ENCODE peak calls at places on chromosomes 12 and 14, in ten cellular contexts. One of them, this sample, is unnamed.

GRCh38 chr12:27969011-27969900 is 3.3 kb downstream of the PTHLH start:
- DNase-seq in AG10803: no peak
- DNase-seq in effector CD8-positive, alpha-beta T cell: no peak
- DNase-seq in GM03348: peak; percentile 52
- DNase-seq in cardiac fibroblast: peak; percentile 49
- DNase-seq in AG04450: no peak
- DNase-seq in amniotic stem cell: no peak
- DNase-seq in lung: no peak
- DNase-seq in fibroblast of pulmonary artery: no peak
- DNase-seq in C1 segment of cervical spinal cord: peak; percentile 16
- DNase-seq in this sample: peak; percentile 34

GRCh38 chr14:50520947-50521815 is 11.2 kb downstream of the MAP4K5 start:
- DNase-seq in fibroblast of pulmonary artery: peak; percentile 62
- DNase-seq in AG04450: peak; percentile 54
- DNase-seq in cardiac fibroblast: peak; percentile 92
- DNase-seq in amniotic stem cell: peak; percentile 65
- DNase-seq in C1 segment of cervical spinal cord: no peak
- DNase-seq in AG10803: peak; percentile 74
- DNase-seq in GM03348: peak; percentile 72
- DNase-seq in effector CD8-positive, alpha-beta T cell: no peak
- DNase-seq in lung: no peak
- DNase-seq in this sample: peak; percentile 95

GRCh38 chr14:60189923-60190840 is 25.0 kb upstream of the DHRS7 start:
- DNase-seq in cardiac fibroblast: no peak
- DNase-seq in lung: no peak
- DNase-seq in amniotic stem cell: no peak
- DNase-seq in effector CD8-positive, alpha-beta T cell: no peak
- DNase-seq in fibroblast of pulmonary artery: no peak
- DNase-seq in AG04450: no peak
- DNase-seq in AG10803: peak; percentile 28
- DNase-seq in GM03348: peak; percentile 25
- DNase-seq in C1 segment of cervical spinal cord: no peak
- DNase-seq in this sample: no peak

GRCh38 chr12:47757840-47758583 is 668 bp downstream of the RAPGEF3 start:
- DNase-seq in GM03348: no peak
- DNase-seq in AG04450: no peak
- DNase-seq in AG10803: no peak
- DNase-seq in effector CD8-positive, alpha-beta T cell: no peak
- DNase-seq in C1 segment of cervical spinal cord: peak; percentile 64
- DNase-seq in lung: no peak
- DNase-seq in cardiac fibroblast: no peak
- DNase-seq in amniotic stem cell: no peak
- DNase-seq in fibroblast of pulmonary artery: no peak
- DNase-seq in this sample: no peak

GRCh38 chr12:53198470-53199110 is 8.5 kb downstream of the ITGB7 start:
- DNase-seq in effector CD8-positive, alpha-beta T cell: no peak
- DNase-seq in lung: no peak
- DNase-seq in AG10803: no peak
- DNase-seq in cardiac fibroblast: no peak
- DNase-seq in amniotic stem cell: no peak
- DNase-seq in AG04450: no peak
- DNase-seq in fibroblast of pulmonary artery: no peak
- DNase-seq in GM03348: no peak
- DNase-seq in C1 segment of cervical spinal cord: no peak
- DNase-seq in this sample: no peak

GRCh38 chr14:93032301-93032929 is 83.3 kb downstream of the ITPK1 start:
- DNase-seq in AG10803: peak; percentile 56
- DNase-seq in amniotic stem cell: no peak
- DNase-seq in AG04450: no peak
- DNase-seq in C1 segment of cervical spinal cord: no peak
- DNase-seq in effector CD8-positive, alpha-beta T cell: no peak
- DNase-seq in GM03348: no peak
- DNase-seq in cardiac fibroblast: peak; percentile 52
- DNase-seq in fibroblast of pulmonary artery: no peak
- DNase-seq in lung: no peak
- DNase-seq in this sample: no peak

GRCh38 chr14:59282366-59282765 is 93.9 kb downstream of the DAAM1 start:
- DNase-seq in fibroblast of pulmonary artery: peak; percentile 66
- DNase-seq in AG04450: no peak
- DNase-seq in amniotic stem cell: no peak
- DNase-seq in GM03348: peak; percentile 28
- DNase-seq in C1 segment of cervical spinal cord: no peak
- DNase-seq in lung: no peak
- DNase-seq in cardiac fibroblast: peak; percentile 86
- DNase-seq in effector CD8-positive, alpha-beta T cell: no peak
- DNase-seq in AG10803: peak; percentile 73
- DNase-seq in this sample: peak; percentile 89

GRCh38 chr14:33359288-33359881 is 420.7 kb downstream of the NPAS3 start:
- DNase-seq in amniotic stem cell: no peak
- DNase-seq in GM03348: no peak
- DNase-seq in cardiac fibroblast: no peak
- DNase-seq in effector CD8-positive, alpha-beta T cell: no peak
- DNase-seq in AG10803: no peak
- DNase-seq in C1 segment of cervical spinal cord: no peak
- DNase-seq in lung: no peak
- DNase-seq in AG04450: no peak
- DNase-seq in fibroblast of pulmonary artery: no peak
- DNase-seq in this sample: no peak

GRCh38 chr12:27163894-27164293 is 80.2 kb upstream of the STK38L start:
- DNase-seq in AG10803: no peak
- DNase-seq in AG04450: no peak
- DNase-seq in cardiac fibroblast: no peak
- DNase-seq in lung: no peak
- DNase-seq in amniotic stem cell: no peak
- DNase-seq in GM03348: no peak
- DNase-seq in fibroblast of pulmonary artery: no peak
- DNase-seq in C1 segment of cervical spinal cord: no peak
- DNase-seq in effector CD8-positive, alpha-beta T cell: no peak
- DNase-seq in this sample: no peak

GRCh38 chr12:51887476-51888315 is at the start of gene ANKRD33:
- DNase-seq in effector CD8-positive, alpha-beta T cell: no peak
- DNase-seq in fibroblast of pulmonary artery: no peak
- DNase-seq in cardiac fibroblast: no peak
- DNase-seq in amniotic stem cell: no peak
- DNase-seq in lung: no peak
- DNase-seq in AG04450: no peak
- DNase-seq in C1 segment of cervical spinal cord: no peak
- DNase-seq in GM03348: no peak
- DNase-seq in AG10803: no peak
- DNase-seq in this sample: peak; percentile 34

GRCh38 chr12:45893240-45893639 is 97.1 kb downstream of the SCAF11 start:
- DNase-seq in lung: no peak
- DNase-seq in cardiac fibroblast: peak; percentile 40
- DNase-seq in GM03348: no peak
- DNase-seq in AG10803: peak; percentile 13
- DNase-seq in C1 segment of cervical spinal cord: no peak
- DNase-seq in effector CD8-positive, alpha-beta T cell: no peak
- DNase-seq in amniotic stem cell: no peak
- DNase-seq in AG04450: no peak
- DNase-seq in fibroblast of pulmonary artery: peak; percentile 18
- DNase-seq in this sample: no peak

GRCh38 chr12:125186471-125187147 is 121.4 kb downstream of the AACS start:
- DNase-seq in fibroblast of pulmonary artery: no peak
- DNase-seq in C1 segment of cervical spinal cord: no peak
- DNase-seq in AG10803: no peak
- DNase-seq in lung: no peak
- DNase-seq in amniotic stem cell: no peak
- DNase-seq in effector CD8-positive, alpha-beta T cell: no peak
- DNase-seq in AG04450: no peak
- DNase-seq in GM03348: peak; percentile 62
- DNase-seq in cardiac fibroblast: peak; percentile 21
- DNase-seq in this sample: peak; percentile 41

GRCh38 chr14:73386342-73386741 is 72.0 kb downstream of the NUMB start:
- DNase-seq in AG04450: no peak
- DNase-seq in fibroblast of pulmonary artery: no peak
- DNase-seq in lung: no peak
- DNase-seq in cardiac fibroblast: no peak
- DNase-seq in AG10803: no peak
- DNase-seq in effector CD8-positive, alpha-beta T cell: no peak
- DNase-seq in GM03348: peak; percentile 16
- DNase-seq in C1 segment of cervical spinal cord: no peak
- DNase-seq in amniotic stem cell: no peak
- DNase-seq in this sample: peak; percentile 38

GRCh38 chr12:25051583-25052190 is 102.8 kb upstream of the BCAT1 start:
- DNase-seq in fibroblast of pulmonary artery: no peak
- DNase-seq in cardiac fibroblast: no peak
- DNase-seq in GM03348: no peak
- DNase-seq in effector CD8-positive, alpha-beta T cell: peak; percentile 15
- DNase-seq in AG04450: no peak
- DNase-seq in lung: no peak
- DNase-seq in C1 segment of cervical spinal cord: no peak
- DNase-seq in AG10803: no peak
- DNase-seq in amniotic stem cell: no peak
- DNase-seq in this sample: no peak

GRCh38 chr14:51780741-51781140 is 79.7 kb upstream of the GNG2 start:
- DNase-seq in C1 segment of cervical spinal cord: no peak
- DNase-seq in AG10803: peak; percentile 25
- DNase-seq in amniotic stem cell: no peak
- DNase-seq in fibroblast of pulmonary artery: peak; percentile 45
- DNase-seq in GM03348: peak; percentile 46
- DNase-seq in AG04450: no peak
- DNase-seq in effector CD8-positive, alpha-beta T cell: no peak
- DNase-seq in cardiac fibroblast: peak; percentile 36
- DNase-seq in lung: no peak
- DNase-seq in this sample: peak; percentile 59

GRCh38 chr14:51582437-51582836 is 69.3 kb upstream of the FRMD6 start:
- DNase-seq in C1 segment of cervical spinal cord: no peak
- DNase-seq in AG04450: no peak
- DNase-seq in effector CD8-positive, alpha-beta T cell: no peak
- DNase-seq in GM03348: no peak
- DNase-seq in lung: no peak
- DNase-seq in cardiac fibroblast: peak; percentile 60
- DNase-seq in fibroblast of pulmonary artery: peak; percentile 69
- DNase-seq in AG10803: peak; percentile 44
- DNase-seq in amniotic stem cell: no peak
- DNase-seq in this sample: peak; percentile 21

GRCh38 chr12:13959131-13959734 is 22.2 kb downstream of the GRIN2B start:
- DNase-seq in lung: no peak
- DNase-seq in C1 segment of cervical spinal cord: peak; percentile 30
- DNase-seq in amniotic stem cell: no peak
- DNase-seq in AG10803: no peak
- DNase-seq in effector CD8-positive, alpha-beta T cell: no peak
- DNase-seq in cardiac fibroblast: no peak
- DNase-seq in AG04450: no peak
- DNase-seq in GM03348: no peak
- DNase-seq in fibroblast of pulmonary artery: no peak
- DNase-seq in this sample: no peak

GRCh38 chr12:42617622-42618021 is 28.1 kb upstream of the PRICKLE1 start:
- DNase-seq in AG04450: no peak
- DNase-seq in GM03348: no peak
- DNase-seq in effector CD8-positive, alpha-beta T cell: no peak
- DNase-seq in amniotic stem cell: no peak
- DNase-seq in cardiac fibroblast: peak; percentile 22
- DNase-seq in fibroblast of pulmonary artery: peak; percentile 21
- DNase-seq in lung: no peak
- DNase-seq in AG10803: no peak
- DNase-seq in C1 segment of cervical spinal cord: no peak
- DNase-seq in this sample: no peak

GRCh38 chr12:9792961-9793617 is 32.4 kb upstream of the CD69 start:
- DNase-seq in effector CD8-positive, alpha-beta T cell: no peak
- DNase-seq in GM03348: no peak
- DNase-seq in amniotic stem cell: peak; percentile 6
- DNase-seq in AG10803: peak; percentile 40
- DNase-seq in C1 segment of cervical spinal cord: no peak
- DNase-seq in fibroblast of pulmonary artery: peak; percentile 58
- DNase-seq in lung: no peak
- DNase-seq in cardiac fibroblast: peak; percentile 56
- DNase-seq in AG04450: peak; percentile 8
- DNase-seq in this sample: peak; percentile 70

GRCh38 chr12:78887008-78887407 is 22.4 kb downstream of the SYT1 start:
- DNase-seq in fibroblast of pulmonary artery: peak; percentile 93
- DNase-seq in cardiac fibroblast: peak; percentile 96
- DNase-seq in GM03348: peak; percentile 21
- DNase-seq in AG04450: no peak
- DNase-seq in amniotic stem cell: peak; percentile 9
- DNase-seq in C1 segment of cervical spinal cord: no peak
- DNase-seq in lung: no peak
- DNase-seq in effector CD8-positive, alpha-beta T cell: no peak
- DNase-seq in AG10803: peak; percentile 67
- DNase-seq in this sample: peak; percentile 85

GRCh38 chr14:103390605-103391004 is 5.4 kb downstream of the MARK3 start:
- DNase-seq in lung: no peak
- DNase-seq in amniotic stem cell: no peak
- DNase-seq in AG04450: no peak
- DNase-seq in cardiac fibroblast: no peak
- DNase-seq in fibroblast of pulmonary artery: no peak
- DNase-seq in C1 segment of cervical spinal cord: no peak
- DNase-seq in effector CD8-positive, alpha-beta T cell: no peak
- DNase-seq in AG10803: no peak
- DNase-seq in GM03348: no peak
- DNase-seq in this sample: no peak

GRCh38 chr14:105144231-105144665 is 24.3 kb downstream of the JAG2 start:
- DNase-seq in effector CD8-positive, alpha-beta T cell: no peak
- DNase-seq in lung: no peak
- DNase-seq in AG04450: no peak
- DNase-seq in AG10803: no peak
- DNase-seq in GM03348: no peak
- DNase-seq in fibroblast of pulmonary artery: no peak
- DNase-seq in C1 segment of cervical spinal cord: no peak
- DNase-seq in cardiac fibroblast: no peak
- DNase-seq in amniotic stem cell: no peak
- DNase-seq in this sample: no peak

This sample was measured in iris pigment epithelial cell.